ENCODE peak calls at places on chromosomes 4 and X, in four cellular contexts. D is activated naive CD8-positive, alpha-beta T cell treated with anti-CD3 and anti-CD28 coated beads for 36 hours; T is Peyer's patch; F is HFF-Myc. O is an unnamed sample.

GRCh38 chr4:159240690-159241089 is 137.8 kb downstream of the RAPGEF2 start:
- DNase-seq in D (no peak), T (no peak), F (no peak), O (no peak)

GRCh38 chrX:34875204-34875603 is 67.4 kb upstream of the FAM47B start:
- DNase-seq in D (no peak), T (no peak), F (peak), O (no peak)

GRCh38 chr4:184269879-184270430 is 52.3 kb upstream of the ENPP6 start:
- DNase-seq in D (no peak), T (no peak), F (no peak), O (no peak)

GRCh38 chr4:132276185-132276584 is 872.9 kb upstream of the PCDH10 start:
- DNase-seq in D (no peak), T (no peak), F (no peak), O (no peak)

GRCh38 chr4:22486276-22486675 is 29.6 kb downstream of the ADGRA3 start:
- DNase-seq in D (no peak), T (no peak), F (no peak), O (no peak)

GRCh38 chr4:128379860-128380259 is 92.2 kb upstream of the PGRMC2 start:
- DNase-seq in D (no peak), T (no peak), F (no peak), O (no peak)

GRCh38 chrX:149374751-149375150 is 130.4 kb downstream of the IDS start:
- DNase-seq in D (no peak), T (no peak), F (peak), O (no peak)

GRCh38 chrX:22135171-22135711 is 103.1 kb downstream of the PHEX start:
- DNase-seq in D (no peak), T (no peak), F (peak), O (no peak)

GRCh38 chr4:47468686-47469365 is 5.3 kb upstream of the COMMD8 start:
- DNase-seq in D (no peak), T (no peak), F (no peak), O (no peak)

GRCh38 chr4:41748788-41749445 is 392 bp upstream of the PHOX2B start:
- DNase-seq in D (no peak), T (no peak), F (no peak), O (no peak)

GRCh38 chr4:108498925-108499324 is 121.5 kb upstream of the RPL34 start:
- DNase-seq in D (no peak), T (no peak), F (no peak), O (no peak)

GRCh38 chrX:39244146-39244545 is 442.9 kb downstream of the MID1IP1 start:
- DNase-seq in D (no peak), T (no peak), F (no peak), O (no peak)

GRCh38 chr4:38782452-38783108 is at the start of gene TLR10:
- DNase-seq in D (no peak), T (peak), F (peak), O (no peak)

GRCh38 chr4:26912810-26913209 is 52.2 kb downstream of the STIM2 start:
- DNase-seq in D (no peak), T (no peak), F (no peak), O (no peak)

GRCh38 chrX:72276478-72276953 is 532 bp downstream of the RPS4X start:
- DNase-seq in D (no peak), T (no peak), F (no peak), O (no peak)

GRCh38 chr4:145779319-145779801 is 99.4 kb downstream of the C4orf51 start:
- DNase-seq in D (no peak), T (no peak), F (no peak), O (no peak)

GRCh38 chrX:140661657-140662056 is 47.9 kb upstream of the LINC00632 start:
- DNase-seq in D (no peak), T (no peak), F (no peak), O (no peak)

GRCh38 chrX:12421918-12422317 is 283.6 kb downstream of the FRMPD4 start:
- DNase-seq in D (no peak), T (no peak), F (no peak), O (peak)

GRCh38 chrX:64192673-64193072 is 12.8 kb downstream of the AMER1 start:
- DNase-seq in D (no peak), T (no peak), F (no peak), O (no peak)

GRCh38 chrX:150966235-150966634 is 16.9 kb upstream of the HMGB3 start:
- DNase-seq in D (no peak), T (no peak), F (no peak), O (no peak)

GRCh38 chr4:83830138-83830537 is 294.2 kb downstream of the GPAT3 start:
- DNase-seq in D (no peak), T (no peak), F (no peak), O (no peak)